ENCODE peak calls at places on chromosomes 5 and 9, in four cellular contexts. B is sciatic nerve, X is ovary, Q is progenitor cell of endocrine pancreas. I is an unnamed sample.

GRCh38 chr5:136038635-136039034 is 9.8 kb downstream of the TGFBI start:
- DNase-seq in Q (no peak), X (no peak), B (no peak), I (no peak)

GRCh38 chr9:113622600-113623400 is 159.3 kb downstream of the RGS3 start:
- DNase-seq in B (no peak), Q (no peak), X (peak), I (no peak)

GRCh38 chr5:132426525-132427138 is 57.1 kb downstream of the SLC22A5 start:
- DNase-seq in Q (no peak), B (peak), X (peak), I (peak)

GRCh38 chr5:140371356-140372151 is 11.6 kb downstream of the SLC4A9 start:
- DNase-seq in Q (no peak), X (no peak), B (no peak), I (no peak)

GRCh38 chr9:133581553-133582343 is 27.4 kb downstream of the FAM163B start:
- DNase-seq in Q (no peak), B (no peak), X (peak), I (no peak)

GRCh38 chr9:4147476-4148214 is 152.2 kb downstream of the GLIS3 start:
- DNase-seq in B (no peak), X (no peak), Q (peak), I (no peak)

GRCh38 chr5:77428033-77428432 is 64.1 kb downstream of the WDR41 start:
- DNase-seq in B (no peak), Q (no peak), X (no peak), I (no peak)

GRCh38 chr9:33187519-33188218 is 20.5 kb upstream of the B4GALT1 start:
- DNase-seq in Q (no peak), X (peak), B (no peak), I (no peak)

GRCh38 chr5:156169495-156169894 is 157.5 kb upstream of the SGCD start:
- DNase-seq in Q (no peak), B (no peak), X (no peak), I (no peak)

GRCh38 chr5:74877624-74878304 is 11.6 kb upstream of the FAM169A start:
- DNase-seq in Q (no peak), B (no peak), X (no peak), I (no peak)

GRCh38 chr9:116058421-116058820 is 95.2 kb upstream of the PAPPA start:
- DNase-seq in B (no peak), X (no peak), Q (no peak), I (no peak)

GRCh38 chr5:112979723-112980122 is 3.1 kb downstream of the DCP2 start:
- DNase-seq in X (no peak), B (no peak), Q (no peak), I (no peak)

GRCh38 chr5:148973455-148973854 is 89.4 kb downstream of the SH3TC2 start:
- DNase-seq in B (no peak), Q (no peak), X (no peak), I (no peak)

GRCh38 chr5:142874537-142874936 is 104.4 kb downstream of the ARHGAP26 start:
- DNase-seq in B (peak), Q (no peak), X (peak), I (no peak)

GRCh38 chr5:100852988-100853449 is 50.1 kb downstream of the ST8SIA4 start:
- DNase-seq in X (no peak), Q (no peak), B (no peak), I (no peak)

GRCh38 chr5:370959-371810 is 49.7 kb downstream of the AHRR start:
- DNase-seq in X (no peak), B (peak), Q (peak), I (no peak)

GRCh38 chr5:174047472-174047871 is 2.0 kb downstream of the NSG2 start:
- DNase-seq in B (no peak), X (no peak), Q (no peak), I (no peak)

GRCh38 chr5:124043456-124043855 is 531.5 kb downstream of the CSNK1G3 start:
- DNase-seq in X (no peak), B (no peak), Q (no peak), I (no peak)

GRCh38 chr9:83019246-83019645 is 43.7 kb downstream of the RASEF start:
- DNase-seq in Q (no peak), X (no peak), B (no peak), I (no peak)

GRCh38 chr5:118290204-118290603 is 698.1 kb downstream of the DTWD2 start:
- DNase-seq in Q (no peak), B (no peak), X (no peak), I (no peak)

GRCh38 chr5:133618141-133618540 is 5.8 kb upstream of the FSTL4 start:
- DNase-seq in Q (no peak), X (no peak), B (no peak), I (no peak)